ENCODE peak calls at places on chromosome 21, in six cellular contexts. N, Y, A, T, R and C are unnamed samples.

GRCh38 chr21:34722684-34723300 is 54.0 kb downstream of the CLIC6 start:
- DNase-seq in T (no peak), R (no peak), N (peak), Y (no peak), A (no peak), C (no peak)

GRCh38 chr21:14603202-14603601 is 57.1 kb upstream of the SAMSN1 start:
- DNase-seq in T (no peak), N (no peak), Y (no peak), A (no peak), R (no peak), C (peak)

GRCh38 chr21:43622796-43623195 is 36.5 kb downstream of the HSF2BP start:
- DNase-seq in R (no peak), N (no peak), Y (no peak), T (no peak), A (no peak), C (peak)

GRCh38 chr21:42722153-42722552 is 68.7 kb downstream of the PDE9A start:
- DNase-seq in T (no peak), Y (no peak), R (no peak), N (no peak), A (no peak), C (no peak)

GRCh38 chr21:35088235-35088865 is 39.2 kb upstream of the RUNX1 start:
- DNase-seq in R (no peak), Y (no peak), N (no peak), A (no peak), T (no peak), C (no peak)

GRCh38 chr21:15731243-15731613 is 1.4 kb downstream of the USP25 start:
- DNase-seq in N (no peak), A (no peak), Y (no peak), T (no peak), R (no peak), C (peak)

GRCh38 chr21:46066843-46067331 is 31.0 kb upstream of the COL6A2 start:
- DNase-seq in R (peak), N (no peak), Y (peak), T (no peak), A (peak), C (no peak)

GRCh38 chr21:39715804-39716397 is 29.1 kb upstream of the IGSF5 start:
- DNase-seq in T (peak), R (peak), N (peak), A (no peak), Y (peak), C (peak)

GRCh38 chr21:40769231-40769630 is 77.7 kb downstream of the DSCAM start:
- DNase-seq in Y (no peak), A (no peak), R (no peak), N (no peak), T (no peak), C (no peak)

GRCh38 chr21:17758703-17759102 is 60.5 kb downstream of the C21orf91 start:
- DNase-seq in Y (no peak), N (no peak), T (no peak), A (no peak), R (no peak), C (no peak)

GRCh38 chr21:36694041-36694515 is 4.8 kb upstream of the SIM2 start:
- DNase-seq in Y (no peak), N (peak), T (no peak), A (no peak), R (no peak), C (no peak)

GRCh38 chr21:44973598-44973997 is 33.8 kb downstream of the SLX9 start:
- DNase-seq in Y (no peak), A (no peak), R (no peak), N (no peak), T (no peak), C (no peak)

GRCh38 chr21:45590246-45590725 is 48.0 kb upstream of the SLC19A1 start:
- DNase-seq in R (peak), T (peak), N (peak), Y (peak), A (peak), C (peak)

GRCh38 chr21:29849735-29850176 is 90.0 kb downstream of the GRIK1 start:
- DNase-seq in A (no peak), R (no peak), Y (peak), T (peak), N (peak), C (peak)

GRCh38 chr21:46207920-46208571 is 20.5 kb downstream of the LSS start:
- DNase-seq in T (no peak), Y (no peak), R (no peak), A (peak), N (no peak), C (no peak)

GRCh38 chr21:44791993-44792392 is 9.6 kb downstream of the UBE2G2 start:
- DNase-seq in A (no peak), T (no peak), N (no peak), Y (no peak), R (no peak), C (no peak)

GRCh38 chr21:25370311-25370744 is 237.0 kb downstream of the MRPL39 start:
- DNase-seq in T (no peak), N (no peak), Y (peak), R (no peak), A (no peak), C (peak)

GRCh38 chr21:17730782-17731181 is 88.4 kb downstream of the C21orf91 start:
- DNase-seq in A (no peak), Y (peak), T (no peak), N (no peak), R (no peak), C (peak)